ENCODE peak calls at places on chromosomes 12 and 14, in eight cellular contexts. M, L, E, F, K, R, P and Y are unnamed samples.
A peak's percentile ranks its signal among the peaks of the same experiment; 100 is the strongest.

GRCh38 chr14:25121342-25122129 is 71.6 kb upstream of the STXBP6 start:
- DNase-seq in M (no peak), P (no peak), K (no peak), F (no peak), R (no peak), L (no peak), E (no peak), Y (peak; percentile 21)

GRCh38 chr14:100590726-100591452 is 3.7 kb upstream of the BEGAIN start:
- DNase-seq in E (no peak), K (no peak), F (peak; percentile 24), R (no peak), P (peak; percentile 18), M (no peak), L (peak; percentile 5), Y (no peak)

GRCh38 chr12:6554168-6554989 is 1.5 kb downstream of the IFFO1 start:
- DNase-seq in M (peak; percentile 61), E (peak; percentile 63), R (peak; percentile 79), P (peak; percentile 76), L (peak; percentile 80), F (peak; percentile 86), K (no peak), Y (peak; percentile 37)

GRCh38 chr14:32941668-32942065 is 3.0 kb downstream of the NPAS3 start:
- DNase-seq in M (no peak), P (no peak), E (no peak), R (no peak), L (no peak), F (no peak), K (no peak), Y (no peak)

GRCh38 chr14:36070056-36071043 is 106.2 kb downstream of the PTCSC3 start:
- DNase-seq in F (no peak), P (no peak), M (no peak), E (peak; percentile 64), L (peak; percentile 71), R (peak; percentile 56), K (no peak), Y (peak; percentile 65)

GRCh38 chr12:47277972-47278448 is 198.3 kb upstream of the AMIGO2 start:
- DNase-seq in L (no peak), R (no peak), P (no peak), E (peak; percentile 42), M (no peak), F (no peak), K (no peak), Y (peak; percentile 98)

GRCh38 chr14:44846232-44846824 is 115.4 kb downstream of the KLHL28 start:
- DNase-seq in P (no peak), L (no peak), M (no peak), R (peak; percentile 47), K (no peak), E (peak; percentile 25), F (no peak), Y (peak; percentile 42)

GRCh38 chr14:85811340-85811739 is 281.4 kb downstream of the FLRT2 start:
- DNase-seq in M (no peak), K (no peak), L (no peak), P (no peak), E (no peak), R (no peak), F (no peak), Y (peak; percentile 2)

GRCh38 chr12:54082402-54082892 is 28.8 kb downstream of the HOXC4 start:
- DNase-seq in L (peak; percentile 45), K (no peak), M (peak; percentile 33), R (no peak), F (no peak), P (peak; percentile 79), E (peak; percentile 77), Y (no peak)

GRCh38 chr12:43241971-43242370 is 310.0 kb downstream of the ADAMTS20 start:
- DNase-seq in M (no peak), E (no peak), P (no peak), F (no peak), K (no peak), R (no peak), L (no peak), Y (no peak)

GRCh38 chr12:100473050-100473715 is 483 bp upstream of the NR1H4 start:
- DNase-seq in F (no peak), P (no peak), K (no peak), R (no peak), E (no peak), M (no peak), L (no peak), Y (no peak)

GRCh38 chr14:95832012-95832411 is 44.6 kb upstream of the TUNAR start:
- DNase-seq in E (no peak), F (no peak), M (no peak), P (no peak), K (no peak), L (no peak), R (no peak), Y (no peak)

GRCh38 chr12:40171501-40171900 is 53.3 kb upstream of the LRRK2 start:
- DNase-seq in R (no peak), M (no peak), E (no peak), K (no peak), F (no peak), L (no peak), P (no peak), Y (peak; percentile 35)

GRCh38 chr12:84994436-84994835 is 41.6 kb downstream of the TSPAN19 start:
- DNase-seq in R (no peak), L (no peak), F (no peak), P (no peak), M (no peak), E (no peak), K (no peak), Y (no peak)

GRCh38 chr12:110658882-110659281 is 30.0 kb downstream of the HVCN1 start:
- DNase-seq in P (no peak), R (no peak), F (no peak), K (no peak), L (no peak), E (no peak), M (no peak), Y (no peak)

DNA sequence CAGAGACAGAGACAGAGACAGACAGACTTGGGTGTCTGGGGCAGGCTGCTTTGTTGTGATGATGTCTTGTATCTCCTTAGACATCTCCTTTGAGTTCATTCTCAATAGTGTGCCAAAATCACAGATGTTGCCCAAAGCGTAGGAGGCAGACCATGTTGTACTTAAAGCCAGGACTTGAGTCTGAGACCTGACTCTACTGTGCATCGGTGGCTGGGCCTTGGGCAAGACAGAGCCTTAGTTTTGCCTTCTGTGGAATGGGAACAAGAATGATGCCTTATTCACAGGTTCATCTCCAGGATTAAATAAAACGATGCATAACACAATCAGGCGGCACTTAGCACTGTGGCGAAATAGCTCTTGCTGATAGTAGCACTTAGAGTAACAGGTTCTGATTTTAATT is 230.3 kb downstream of the AACS start:
- DNase-seq in P (no peak), R (no peak), L (no peak), E (no peak), K (no peak), M (no peak), F (no peak), Y (no peak)
- H3K36me3 ChIP-seq in P (no peaks in the 10 kb centered on the region), R (no peaks in the 10 kb centered on the region), L (no peaks in the 10 kb centered on the region), E (no peaks in the 10 kb centered on the region), K (no peaks in the 10 kb centered on the region), M (no peaks in the 10 kb centered on the region), F (no peaks in the 10 kb centered on the region), Y (no peaks in the 10 kb centered on the region)

GRCh38 chr12:27796093-27796492 is 16.1 kb upstream of the MANSC4 start:
- DNase-seq in F (no peak), K (no peak), P (no peak), E (no peak), R (no peak), M (no peak), L (no peak), Y (no peak)
- H3K36me3 ChIP-seq in F (peaks cover 17% of the 10 kb centered on the region), K (no peaks in the 10 kb centered on the region), P (no peaks in the 10 kb centered on the region), E (peaks cover 14% of the 10 kb centered on the region), R (peaks cover 97% of the 10 kb centered on the region), M (peaks cover 5% of the 10 kb centered on the region), L (no peaks in the 10 kb centered on the region), Y (peaks cover 15% of the 10 kb centered on the region)

GRCh38 chr14:91300283-91300841 is 55.9 kb upstream of the GPR68 start:
- DNase-seq in K (no peak), P (no peak), E (no peak), R (no peak), M (no peak), F (peak; percentile 27), L (no peak), Y (peak; percentile 54)

GRCh38 chr14:91300957-91301356 is 56.5 kb upstream of the GPR68 start:
- DNase-seq in M (no peak), F (no peak), E (no peak), K (no peak), R (no peak), P (no peak), L (no peak), Y (peak; percentile 66)

GRCh38 chr14:91297081-91297711 is 52.7 kb upstream of the GPR68 start:
- DNase-seq in R (no peak), K (no peak), M (no peak), F (no peak), E (no peak), L (no peak), P (no peak), Y (no peak)

GRCh38 chr14:91298576-91298975 is 54.1 kb upstream of the GPR68 start:
- DNase-seq in L (no peak), K (no peak), E (no peak), F (no peak), R (no peak), P (no peak), M (no peak), Y (no peak)

GRCh38 chr14:91299483-91300115 is 55.1 kb upstream of the GPR68 start:
- DNase-seq in P (no peak), M (no peak), E (no peak), R (no peak), K (no peak), F (no peak), L (no peak), Y (peak; percentile 88)
- H3K36me3 ChIP-seq in P (no peaks in the 10 kb centered on the region), M (peaks cover 88% of the 10 kb centered on the region), E (peaks cover 14% of the 10 kb centered on the region), R (peaks cover 97% of the 10 kb centered on the region), K (no peaks in the 10 kb centered on the region), F (no peaks in the 10 kb centered on the region), L (peaks cover 3% of the 10 kb centered on the region), Y (peaks cover 16% of the 10 kb centered on the region)

GRCh38 chr14:72958548-72958947 is 32.3 kb downstream of the DCAF4 start:
- DNase-seq in M (no peak), L (no peak), R (no peak), F (no peak), P (no peak), K (no peak), E (no peak), Y (no peak)

GRCh38 chr14:72961579-72962335 is 35.5 kb downstream of the DCAF4 start:
- DNase-seq in K (peak; percentile 60), M (no peak), R (no peak), E (no peak), P (no peak), L (no peak), F (no peak), Y (peak; percentile 85)

GRCh38 chr14:72952171-72952570 is 25.9 kb downstream of the DCAF4 start:
- DNase-seq in E (no peak), L (no peak), K (no peak), P (no peak), R (no peak), M (no peak), F (no peak), Y (no peak)

GRCh38 chr14:72962829-72963312 is 36.6 kb downstream of the DCAF4 start:
- DNase-seq in F (no peak), E (peak; percentile 7), L (no peak), R (peak; percentile 11), K (no peak), P (no peak), M (no peak), Y (peak; percentile 87)

DNA sequence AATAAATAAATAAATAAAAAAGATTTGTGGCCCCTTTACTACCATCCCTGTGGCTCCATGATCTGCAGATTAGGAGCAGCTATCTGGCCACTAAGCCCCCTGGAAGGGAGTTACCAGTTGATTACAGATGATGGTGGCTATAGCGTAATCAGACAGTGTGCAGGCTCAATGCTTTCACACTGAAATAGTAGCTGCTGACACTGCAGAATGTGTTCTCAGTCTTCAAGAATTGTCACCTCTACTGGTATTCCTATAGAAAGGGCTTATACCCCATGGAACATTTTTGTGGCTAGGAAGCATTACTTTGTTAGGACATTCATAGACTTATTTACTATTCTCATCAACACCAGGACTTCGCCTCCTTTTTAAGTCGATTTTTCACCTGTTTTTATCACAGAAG is 30.9 kb downstream of the DCAF4 start:
- DNase-seq in E (no peak), P (no peak), M (no peak), R (no peak), F (no peak), K (no peak), L (no peak), Y (no peak)
- H3K36me3 ChIP-seq in E (peaks cover 4% of the 10 kb centered on the region), P (no peaks in the 10 kb centered on the region), M (peaks cover 12% of the 10 kb centered on the region), R (peaks cover 17% of the 10 kb centered on the region), F (peaks cover 12% of the 10 kb centered on the region), K (no peaks in the 10 kb centered on the region), L (no peaks in the 10 kb centered on the region), Y (peaks cover 18% of the 10 kb centered on the region)